ENCODE peak calls at places on chromosome 1, in ten cellular contexts. One of them, this sample, is unnamed.

GRCh38 chr1:160996195-160996594 is 24.8 kb downstream of the F11R start:
- DNase-seq in A673: no peak
- DNase-seq in GM12865: no peak
- DNase-seq in WTC11: no peak
- DNase-seq in astrocyte of the spinal cord: peak
- DNase-seq in neural crest cell: no peak
- DNase-seq in tibial artery: no peak
- DNase-seq in psoas muscle: no peak
- DNase-seq in OCI-LY7: no peak
- DNase-seq in A549: peak
- DNase-seq in this sample: no peak

GRCh38 chr1:30520461-30520860 is 202.9 kb downstream of the MATN1 start:
- DNase-seq in GM12865: no peak
- DNase-seq in neural crest cell: no peak
- DNase-seq in OCI-LY7: no peak
- DNase-seq in WTC11: no peak
- DNase-seq in tibial artery: peak
- DNase-seq in astrocyte of the spinal cord: no peak
- DNase-seq in A673: no peak
- DNase-seq in A549: no peak
- DNase-seq in psoas muscle: no peak
- DNase-seq in this sample: no peak

GRCh38 chr1:151790940-151791651 is 796 bp upstream of the TDRKH start:
- DNase-seq in psoas muscle: no peak
- DNase-seq in astrocyte of the spinal cord: no peak
- DNase-seq in WTC11: peak
- DNase-seq in GM12865: peak
- DNase-seq in A549: peak
- DNase-seq in tibial artery: no peak
- DNase-seq in A673: no peak
- DNase-seq in neural crest cell: peak
- DNase-seq in OCI-LY7: peak
- DNase-seq in this sample: no peak

GRCh38 chr1:172935062-172935592 is 115.6 kb downstream of the TNFSF18 start:
- DNase-seq in tibial artery: no peak
- DNase-seq in astrocyte of the spinal cord: no peak
- DNase-seq in psoas muscle: no peak
- DNase-seq in WTC11: no peak
- DNase-seq in OCI-LY7: no peak
- DNase-seq in A549: no peak
- DNase-seq in neural crest cell: no peak
- DNase-seq in GM12865: no peak
- DNase-seq in A673: peak
- DNase-seq in this sample: no peak

GRCh38 chr1:69700770-69701169 is 133.0 kb downstream of the LRRC7 start:
- DNase-seq in A673: peak
- DNase-seq in tibial artery: no peak
- DNase-seq in A549: no peak
- DNase-seq in WTC11: peak
- DNase-seq in GM12865: peak
- DNase-seq in astrocyte of the spinal cord: peak
- DNase-seq in neural crest cell: peak
- DNase-seq in psoas muscle: no peak
- DNase-seq in OCI-LY7: no peak
- DNase-seq in this sample: no peak

GRCh38 chr1:25526753-25527152 is 16.7 kb upstream of the LDLRAP1 start:
- DNase-seq in GM12865: no peak
- DNase-seq in A549: no peak
- DNase-seq in WTC11: no peak
- DNase-seq in A673: no peak
- DNase-seq in astrocyte of the spinal cord: no peak
- DNase-seq in tibial artery: no peak
- DNase-seq in OCI-LY7: no peak
- DNase-seq in neural crest cell: no peak
- DNase-seq in psoas muscle: no peak
- DNase-seq in this sample: no peak

GRCh38 chr1:11523746-11524464 is 45.0 kb downstream of the DISP3 start:
- DNase-seq in psoas muscle: no peak
- DNase-seq in GM12865: no peak
- DNase-seq in A549: no peak
- DNase-seq in OCI-LY7: no peak
- DNase-seq in astrocyte of the spinal cord: no peak
- DNase-seq in A673: no peak
- DNase-seq in WTC11: peak
- DNase-seq in tibial artery: peak
- DNase-seq in neural crest cell: no peak
- DNase-seq in this sample: no peak

GRCh38 chr1:63405987-63406386 is 38.6 kb downstream of the ALG6 start:
- DNase-seq in WTC11: no peak
- DNase-seq in neural crest cell: no peak
- DNase-seq in psoas muscle: no peak
- DNase-seq in astrocyte of the spinal cord: no peak
- DNase-seq in A673: no peak
- DNase-seq in tibial artery: no peak
- DNase-seq in GM12865: no peak
- DNase-seq in A549: no peak
- DNase-seq in OCI-LY7: no peak
- DNase-seq in this sample: no peak

GRCh38 chr1:20429296-20429695 is 56.7 kb downstream of the CAMK2N1 start:
- DNase-seq in astrocyte of the spinal cord: no peak
- DNase-seq in neural crest cell: no peak
- DNase-seq in tibial artery: no peak
- DNase-seq in A673: no peak
- DNase-seq in WTC11: no peak
- DNase-seq in psoas muscle: no peak
- DNase-seq in OCI-LY7: no peak
- DNase-seq in GM12865: no peak
- DNase-seq in A549: no peak
- DNase-seq in this sample: no peak

GRCh38 chr1:20428841-20429240 is 57.2 kb downstream of the CAMK2N1 start:
- DNase-seq in GM12865: no peak
- DNase-seq in WTC11: no peak
- DNase-seq in A673: no peak
- DNase-seq in psoas muscle: no peak
- DNase-seq in A549: no peak
- DNase-seq in astrocyte of the spinal cord: no peak
- DNase-seq in tibial artery: no peak
- DNase-seq in neural crest cell: no peak
- DNase-seq in OCI-LY7: no peak
- DNase-seq in this sample: no peak

GRCh38 chr1:20426923-20427322 is 59.1 kb downstream of the CAMK2N1 start:
- DNase-seq in A549: peak
- DNase-seq in tibial artery: no peak
- DNase-seq in neural crest cell: no peak
- DNase-seq in A673: peak
- DNase-seq in astrocyte of the spinal cord: peak
- DNase-seq in OCI-LY7: no peak
- DNase-seq in WTC11: no peak
- DNase-seq in GM12865: peak
- DNase-seq in psoas muscle: no peak
- DNase-seq in this sample: no peak

GRCh38 chr1:20426371-20426770 is 59.6 kb downstream of the CAMK2N1 start:
- DNase-seq in tibial artery: no peak
- DNase-seq in astrocyte of the spinal cord: no peak
- DNase-seq in psoas muscle: no peak
- DNase-seq in OCI-LY7: peak
- DNase-seq in A673: no peak
- DNase-seq in WTC11: no peak
- DNase-seq in A549: no peak
- DNase-seq in neural crest cell: no peak
- DNase-seq in GM12865: peak
- DNase-seq in this sample: no peak

DNA sequence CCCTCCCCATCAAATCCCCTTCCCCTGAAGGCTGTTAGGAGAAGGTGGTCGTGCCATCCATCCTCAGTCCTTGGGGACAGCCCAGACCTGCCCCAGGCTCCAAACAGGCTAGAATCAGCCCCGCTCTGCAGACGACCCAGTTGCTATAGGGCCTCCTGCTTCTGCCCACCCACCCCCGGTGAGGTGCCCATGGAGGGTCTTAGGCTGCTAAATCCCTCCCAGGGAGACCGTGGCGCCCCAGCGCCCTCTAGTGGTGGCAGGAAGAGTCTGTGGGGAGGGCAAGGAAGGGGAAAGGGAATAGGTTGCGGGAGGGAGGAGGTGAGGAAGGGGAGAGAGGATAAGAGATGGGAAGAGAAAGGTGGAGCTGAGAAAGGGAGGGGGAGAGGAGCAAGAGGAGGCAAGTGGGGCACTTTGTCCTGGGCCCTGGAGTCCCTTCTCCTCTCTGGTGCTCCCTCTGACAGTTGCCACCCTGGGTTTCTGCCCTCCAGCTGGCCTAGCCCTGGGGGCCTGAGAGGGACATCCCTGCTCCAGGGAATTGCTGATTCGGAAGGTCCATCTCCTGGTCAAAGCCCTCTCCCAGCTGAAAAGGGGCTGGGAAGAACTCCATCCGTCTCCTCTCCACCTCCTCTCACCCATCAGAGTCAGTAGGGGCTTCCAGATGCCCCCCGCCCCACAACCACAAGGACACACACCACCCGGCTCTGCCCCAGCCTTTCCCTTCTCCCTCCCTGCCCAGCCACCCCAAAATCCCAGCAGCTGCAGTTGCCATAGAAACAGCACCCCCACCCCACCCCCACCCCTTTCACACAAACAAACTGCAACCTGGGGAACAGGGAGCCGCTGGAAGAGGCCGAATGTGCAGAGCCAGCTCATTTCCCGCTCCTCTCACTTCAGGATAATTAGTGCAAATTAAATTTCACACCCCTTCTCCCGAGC is 55.4 kb downstream of the CAMK2N1 start:
- DNase-seq in neural crest cell: peak
- DNase-seq in tibial artery: no peak
- DNase-seq in GM12865: peak
- DNase-seq in A673: peak
- DNase-seq in WTC11: peak
- DNase-seq in A549: peak
- DNase-seq in OCI-LY7: peak
- DNase-seq in psoas muscle: no peak
- DNase-seq in astrocyte of the spinal cord: no peak
- DNase-seq in this sample: no peak
- TF ChIP-seq CTCF in neural crest cell: peak
- TF ChIP-seq CTCF in tibial artery: no peak
- TF ChIP-seq CTCF in GM12865: peak
- TF ChIP-seq CTCF in A673: peak
- TF ChIP-seq CTCF in WTC11: peak
- TF ChIP-seq CTCF in A549: peak
- TF ChIP-seq CTCF in OCI-LY7: peak
- TF ChIP-seq CTCF in psoas muscle: peak
- TF ChIP-seq CTCF in astrocyte of the spinal cord: peak
- TF ChIP-seq CTCF in this sample: peak

GRCh38 chr1:174407705-174408104 is 40.1 kb upstream of the GPR52 start:
- DNase-seq in A673: no peak
- DNase-seq in WTC11: no peak
- DNase-seq in A549: no peak
- DNase-seq in psoas muscle: no peak
- DNase-seq in tibial artery: no peak
- DNase-seq in OCI-LY7: no peak
- DNase-seq in neural crest cell: no peak
- DNase-seq in GM12865: no peak
- DNase-seq in astrocyte of the spinal cord: no peak
- DNase-seq in this sample: peak

GRCh38 chr1:174408142-174408541 is 39.6 kb upstream of the GPR52 start:
- DNase-seq in psoas muscle: no peak
- DNase-seq in A549: no peak
- DNase-seq in neural crest cell: no peak
- DNase-seq in WTC11: no peak
- DNase-seq in A673: no peak
- DNase-seq in GM12865: no peak
- DNase-seq in tibial artery: no peak
- DNase-seq in astrocyte of the spinal cord: no peak
- DNase-seq in OCI-LY7: no peak
- DNase-seq in this sample: peak

GRCh38 chr1:174414205-174414604 is 33.6 kb upstream of the GPR52 start:
- DNase-seq in tibial artery: no peak
- DNase-seq in GM12865: no peak
- DNase-seq in A673: no peak
- DNase-seq in psoas muscle: no peak
- DNase-seq in astrocyte of the spinal cord: no peak
- DNase-seq in WTC11: no peak
- DNase-seq in A549: no peak
- DNase-seq in OCI-LY7: no peak
- DNase-seq in neural crest cell: no peak
- DNase-seq in this sample: no peak

GRCh38 chr1:174417921-174418320 is 29.8 kb upstream of the GPR52 start:
- DNase-seq in GM12865: no peak
- DNase-seq in tibial artery: no peak
- DNase-seq in A549: no peak
- DNase-seq in neural crest cell: no peak
- DNase-seq in astrocyte of the spinal cord: no peak
- DNase-seq in OCI-LY7: no peak
- DNase-seq in psoas muscle: no peak
- DNase-seq in WTC11: no peak
- DNase-seq in A673: no peak
- DNase-seq in this sample: no peak

GRCh38 chr1:174413632-174414031 is 34.1 kb upstream of the GPR52 start:
- DNase-seq in A549: no peak
- DNase-seq in psoas muscle: no peak
- DNase-seq in astrocyte of the spinal cord: no peak
- DNase-seq in tibial artery: no peak
- DNase-seq in WTC11: no peak
- DNase-seq in GM12865: no peak
- DNase-seq in A673: peak
- DNase-seq in OCI-LY7: no peak
- DNase-seq in neural crest cell: no peak
- DNase-seq in this sample: no peak
- TF ChIP-seq CTCF in A549: no peak
- TF ChIP-seq CTCF in psoas muscle: no peak
- TF ChIP-seq CTCF in astrocyte of the spinal cord: peak
- TF ChIP-seq CTCF in tibial artery: no peak
- TF ChIP-seq CTCF in WTC11: no peak
- TF ChIP-seq CTCF in GM12865: no peak
- TF ChIP-seq CTCF in A673: peak
- TF ChIP-seq CTCF in OCI-LY7: peak
- TF ChIP-seq CTCF in neural crest cell: peak
- TF ChIP-seq CTCF in this sample: no peak

DNA sequence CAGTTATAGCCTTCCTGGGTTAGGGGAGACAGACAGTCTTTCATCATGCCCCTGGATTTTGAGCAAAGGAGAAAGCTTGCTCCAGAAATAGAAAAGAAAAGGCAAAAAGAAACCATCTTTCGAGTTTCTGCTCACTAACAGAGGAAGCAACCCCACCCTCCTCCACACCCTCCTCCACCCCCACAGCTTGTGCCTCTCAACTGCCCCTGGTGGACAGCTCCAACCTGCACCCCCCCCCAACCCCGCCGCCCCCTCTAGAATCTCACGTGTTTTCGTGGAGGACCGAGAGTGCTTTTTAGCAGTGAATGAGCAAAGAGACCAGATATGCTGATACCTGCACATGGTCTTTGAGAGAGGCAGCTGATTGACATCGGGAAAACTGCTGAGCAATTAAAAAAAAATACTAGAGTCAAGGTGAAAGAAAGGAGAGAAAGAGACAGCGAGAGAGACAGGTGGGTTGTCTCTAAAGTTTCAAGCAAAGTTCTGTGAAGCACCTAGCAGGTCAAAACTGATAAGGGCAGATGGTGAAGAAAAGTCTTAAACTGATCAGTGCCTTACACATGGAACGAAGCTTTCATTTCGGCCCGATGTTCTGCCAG is 358.3 kb downstream of the KIF26B start:
- DNase-seq in neural crest cell: no peak
- DNase-seq in OCI-LY7: no peak
- DNase-seq in GM12865: peak
- DNase-seq in A673: peak
- DNase-seq in WTC11: peak
- DNase-seq in A549: no peak
- DNase-seq in psoas muscle: no peak
- DNase-seq in astrocyte of the spinal cord: no peak
- DNase-seq in tibial artery: no peak
- DNase-seq in this sample: no peak
- TF ChIP-seq CTCF in neural crest cell: peak
- TF ChIP-seq CTCF in OCI-LY7: no peak
- TF ChIP-seq CTCF in GM12865: peak
- TF ChIP-seq CTCF in A673: no peak
- TF ChIP-seq CTCF in WTC11: no peak
- TF ChIP-seq CTCF in A549: no peak
- TF ChIP-seq CTCF in psoas muscle: no peak
- TF ChIP-seq CTCF in astrocyte of the spinal cord: peak
- TF ChIP-seq CTCF in tibial artery: no peak
- TF ChIP-seq CTCF in this sample: peak

DNA sequence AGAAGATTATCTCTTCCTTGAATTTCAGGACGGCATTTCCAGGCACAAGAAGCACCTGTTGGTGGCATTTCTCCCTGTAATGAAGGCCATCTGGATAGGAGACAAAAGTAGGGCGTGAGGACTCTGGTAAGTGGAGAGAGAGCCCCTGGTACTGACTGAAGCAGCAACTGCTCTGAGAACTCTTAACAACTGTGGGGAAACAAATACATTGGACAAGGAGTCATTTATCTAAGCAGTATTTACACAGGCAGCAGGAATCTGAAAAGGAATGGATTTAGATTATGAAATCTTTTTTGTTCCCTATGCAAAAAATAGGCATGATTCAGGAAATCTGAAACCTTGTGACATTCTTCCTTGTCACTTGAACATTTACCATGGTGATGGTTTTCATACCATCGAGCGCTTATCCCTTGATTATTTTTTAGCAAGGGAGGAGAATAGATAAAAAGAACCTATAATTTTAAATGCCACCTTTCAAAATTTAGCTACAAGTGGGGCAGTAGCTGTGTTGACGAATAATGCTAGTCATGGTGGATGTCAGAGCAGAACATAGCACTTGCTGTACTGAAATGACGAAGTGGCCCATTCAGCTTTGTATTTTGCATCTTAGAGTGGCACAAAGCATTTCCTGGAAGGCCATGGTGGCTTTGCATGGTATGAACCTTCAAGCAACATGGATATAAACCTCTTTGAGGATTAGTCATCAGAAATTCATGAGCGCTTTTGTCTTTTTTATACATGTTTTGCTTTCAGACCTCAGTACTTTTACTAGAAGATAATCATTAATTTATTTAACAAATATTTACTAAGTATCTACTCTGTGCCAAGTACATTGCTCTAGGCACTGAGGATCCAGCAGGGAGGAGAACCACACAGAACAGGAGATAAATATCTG is 362.0 kb downstream of the ADGRL2 start:
- DNase-seq in tibial artery: no peak
- DNase-seq in neural crest cell: no peak
- DNase-seq in WTC11: no peak
- DNase-seq in A549: no peak
- DNase-seq in astrocyte of the spinal cord: peak
- DNase-seq in OCI-LY7: no peak
- DNase-seq in psoas muscle: no peak
- DNase-seq in A673: no peak
- DNase-seq in GM12865: peak
- DNase-seq in this sample: no peak
- TF ChIP-seq CTCF in tibial artery: no peak
- TF ChIP-seq CTCF in neural crest cell: no peak
- TF ChIP-seq CTCF in WTC11: no peak
- TF ChIP-seq CTCF in A549: no peak
- TF ChIP-seq CTCF in astrocyte of the spinal cord: no peak
- TF ChIP-seq CTCF in OCI-LY7: no peak
- TF ChIP-seq CTCF in psoas muscle: no peak
- TF ChIP-seq CTCF in A673: no peak
- TF ChIP-seq CTCF in GM12865: no peak
- TF ChIP-seq CTCF in this sample: no peak